ENCODE peak calls at places on chromosomes 1 and 21, in seven cellular contexts. S is cardiac muscle cell, G is neuronal stem cell, Z is A549, U is heart right ventricle, N is thoracic aorta, E is kidney epithelial cell. V is an unnamed sample.

GRCh38 chr1:43711049-43711448 is 3.7 kb downstream of the ST3GAL3 start:
- DNase-seq in Z (no peak), G (no peak), E (no peak), S (peak), N (no peak), U (no peak), V (no peak)

GRCh38 chr1:112759228-112759627 is 44.1 kb upstream of the PPM1J start:
- DNase-seq in E (no peak), Z (no peak), G (no peak), U (no peak), S (no peak), N (no peak), V (no peak)

GRCh38 chr1:176466514-176466913 is 3.5 kb downstream of the PAPPA2 start:
- DNase-seq in U (no peak), Z (peak), N (no peak), S (no peak), E (peak), G (no peak), V (no peak)

GRCh38 chr21:45983981-45984551 is 2.5 kb downstream of the COL6A1 start:
- DNase-seq in Z (no peak), G (no peak), N (no peak), S (no peak), E (no peak), U (no peak), V (no peak)

GRCh38 chr21:34813266-34813886 is 144.6 kb downstream of the CLIC6 start:
- DNase-seq in Z (no peak), U (no peak), E (no peak), G (no peak), S (peak), N (no peak), V (no peak)

GRCh38 chr1:67382292-67382691 is 47.9 kb downstream of the SERBP1 start:
- DNase-seq in U (no peak), E (no peak), N (no peak), G (no peak), S (no peak), Z (no peak), V (no peak)

GRCh38 chr1:41666991-41667631 is 182.6 kb upstream of the EDN2 start:
- DNase-seq in E (no peak), G (no peak), N (no peak), U (no peak), Z (no peak), S (no peak), V (no peak)

GRCh38 chr1:1020415-1021009 is 592 bp downstream of the AGRN start:
- DNase-seq in Z (no peak), G (no peak), E (no peak), S (no peak), N (no peak), U (no peak), V (no peak)

GRCh38 chr1:30629501-30629900 is 93.9 kb downstream of the MATN1 start:
- DNase-seq in U (no peak), S (no peak), Z (no peak), G (no peak), N (no peak), E (no peak), V (no peak)

GRCh38 chr1:97630281-97630680 is 290.6 kb downstream of the DPYD start:
- DNase-seq in Z (no peak), N (no peak), S (no peak), E (no peak), U (no peak), G (no peak), V (no peak)

GRCh38 chr1:41357451-41358151 is 3.6 kb upstream of the FOXO6 start:
- DNase-seq in U (peak), N (no peak), G (no peak), S (peak), E (no peak), Z (no peak), V (no peak)

GRCh38 chr1:61051455-61052392 is 30.6 kb upstream of the NFIA start:
- DNase-seq in G (no peak), Z (no peak), E (no peak), S (no peak), U (no peak), N (no peak), V (no peak)

GRCh38 chr1:110951161-110951560 is 12.6 kb downstream of the LRIF1 start:
- DNase-seq in U (no peak), S (no peak), G (no peak), N (no peak), Z (no peak), E (no peak), V (no peak)

GRCh38 chr1:162561616-162562451 is at the start of gene UAP1:
- DNase-seq in Z (peak), N (no peak), U (peak), E (no peak), G (no peak), S (peak), V (no peak)

GRCh38 chr1:57623039-57623790 is 199.4 kb upstream of the DAB1 start:
- DNase-seq in Z (no peak), N (no peak), U (peak), G (no peak), S (peak), E (no peak), V (no peak)

GRCh38 chr1:156746716-156747631 is 4.5 kb downstream of the HDGF start:
- DNase-seq in U (peak), S (peak), G (peak), N (peak), Z (peak), E (no peak), V (no peak)

GRCh38 chr1:64733576-64734288 is 11.1 kb upstream of the RAVER2 start:
- DNase-seq in G (no peak), S (peak), U (no peak), Z (no peak), E (no peak), N (no peak), V (no peak)

GRCh38 chr1:150066838-150067183 is 765 bp upstream of the VPS45 start:
- DNase-seq in N (no peak), E (no peak), S (no peak), G (no peak), Z (peak), U (peak), V (no peak)

GRCh38 chr1:147073062-147073432 is 99.2 kb downstream of the PRKAB2 start:
- DNase-seq in E (no peak), N (no peak), S (no peak), Z (no peak), G (no peak), U (no peak), V (no peak)

GRCh38 chr1:78157162-78157561 is 111.4 kb downstream of the GIPC2 start:
- DNase-seq in N (no peak), G (no peak), U (no peak), S (peak), E (no peak), Z (no peak), V (no peak)

GRCh38 chr1:3502834-3503524 is 48.5 kb downstream of the ARHGEF16 start:
- DNase-seq in G (no peak), Z (no peak), N (no peak), S (no peak), E (no peak), U (no peak), V (no peak)

GRCh38 chr1:234970731-234971476 is 157.7 kb downstream of the TOMM20 start:
- DNase-seq in E (no peak), N (no peak), G (no peak), Z (no peak), U (peak), S (peak), V (no peak)

GRCh38 chr1:52238474-52238873 is 96.6 kb downstream of the ZFYVE9 start:
- DNase-seq in E (no peak), Z (no peak), S (peak), G (no peak), N (no peak), U (no peak), V (no peak)

GRCh38 chr1:169044296-169044695 is 62.2 kb upstream of the ATP1B1 start:
- DNase-seq in N (no peak), E (no peak), S (no peak), G (no peak), U (no peak), Z (no peak), V (no peak)

GRCh38 chr1:237887542-237887941 is 3.2 kb downstream of the ZP4 start:
- DNase-seq in U (no peak), S (no peak), Z (no peak), E (no peak), N (no peak), G (no peak), V (no peak)

GRCh38 chr1:940121-941026 is 16.7 kb downstream of the SAMD11 start:
- DNase-seq in S (peak), Z (no peak), U (peak), G (no peak), E (no peak), N (no peak), V (no peak)

GRCh38 chr1:24694380-24694843 is 50.8 kb upstream of the CLIC4 start:
- DNase-seq in G (no peak), U (peak), N (no peak), E (no peak), S (peak), Z (no peak), V (no peak)

GRCh38 chr1:24090736-24091135 is 21.2 kb downstream of the MYOM3 start:
- DNase-seq in N (no peak), U (no peak), G (no peak), E (no peak), Z (no peak), S (no peak), V (no peak)

GRCh38 chr1:55894521-55894920 is 679.4 kb upstream of the USP24 start:
- DNase-seq in E (no peak), U (no peak), S (peak), N (no peak), G (no peak), Z (no peak), V (no peak)

GRCh38 chr21:36188081-36188681 is 31.6 kb downstream of the DOP1B start:
- DNase-seq in U (peak), G (no peak), Z (no peak), N (no peak), E (no peak), S (no peak), V (no peak)

GRCh38 chr1:45329445-45329844 is 2.8 kb downstream of the HPDL start:
- DNase-seq in S (no peak), Z (no peak), U (no peak), G (no peak), E (no peak), N (no peak), V (no peak)

GRCh38 chr1:45326627-45327591 is at the start of gene HPDL:
- DNase-seq in E (no peak), U (peak), N (no peak), S (peak), Z (peak), G (peak), V (no peak)

GRCh38 chr1:45325816-45326506 is 734 bp upstream of the HPDL start:
- DNase-seq in S (peak), U (no peak), Z (no peak), E (no peak), N (no peak), G (no peak), V (no peak)

GRCh38 chr1:45328680-45329079 is 2.0 kb downstream of the HPDL start:
- DNase-seq in S (no peak), Z (no peak), N (no peak), G (no peak), U (no peak), E (no peak), V (no peak)

DNA sequence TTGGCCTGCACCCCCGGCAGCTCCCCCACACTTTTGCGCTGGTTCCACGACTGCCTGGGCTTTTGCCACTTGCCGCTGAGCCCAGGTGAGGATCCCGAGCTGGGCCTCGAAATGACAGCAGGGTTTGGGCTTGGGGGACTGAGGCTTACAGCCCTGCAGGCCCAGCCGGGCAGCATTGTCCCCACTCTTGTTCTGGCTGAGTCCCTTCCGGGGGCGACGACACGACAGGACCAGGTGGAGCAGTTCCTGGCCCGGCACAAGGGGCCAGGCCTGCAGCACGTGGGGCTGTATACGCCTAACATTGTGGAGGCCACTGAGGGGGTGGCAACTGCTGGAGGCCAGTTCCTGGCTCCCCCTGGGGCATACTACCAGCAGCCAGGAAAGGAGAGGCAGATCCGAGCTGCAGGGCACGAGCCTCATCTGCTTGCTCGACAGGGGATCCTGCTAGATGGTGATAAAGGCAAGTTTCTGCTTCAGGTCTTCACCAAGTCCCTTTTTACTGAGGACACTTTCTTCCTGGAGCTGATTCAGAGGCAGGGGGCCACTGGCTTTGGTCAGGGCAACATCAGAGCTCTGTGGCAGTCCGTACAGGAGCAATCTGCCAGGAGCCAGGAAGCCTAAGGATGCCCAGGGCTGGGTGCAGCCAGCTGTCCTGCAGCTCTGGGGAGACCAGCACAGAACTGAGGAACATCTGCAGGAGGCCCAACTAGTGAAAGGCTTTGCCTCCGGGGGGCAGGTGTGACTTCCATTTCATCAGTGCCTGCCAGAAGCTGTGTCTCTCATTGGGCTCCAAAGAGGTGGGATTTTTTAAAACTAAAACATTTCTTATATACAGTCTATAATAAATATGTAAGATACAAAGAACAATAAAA is 1.2 kb downstream of the HPDL start:
- DNase-seq in U (no peak), Z (no peak), S (no peak), G (no peak), N (no peak), E (no peak), V (no peak)
- H3K4me3 ChIP-seq in U (peak), Z (no peak), S (no peak), G (no peak), N (peak), E (no peak), V (no peak)

GRCh38 chr21:42674351-42674940 is 21.0 kb downstream of the PDE9A start:
- DNase-seq in N (no peak), E (no peak), Z (no peak), G (peak), S (peak), U (peak), V (no peak)
- H3K4me3 ChIP-seq in N (no peak), E (no peak), Z (no peak), G (no peak), S (no peak), U (peak), V (no peak)

GRCh38 chr1:54239041-54239410 is 39.1 kb downstream of the MRPL37 start:
- DNase-seq in E (no peak), Z (no peak), N (no peak), S (no peak), U (no peak), G (no peak), V (no peak)
- H3K4me3 ChIP-seq in E (no peak), Z (no peak), N (no peak), S (no peak), U (no peak), G (no peak), V (no peak)

DNA sequence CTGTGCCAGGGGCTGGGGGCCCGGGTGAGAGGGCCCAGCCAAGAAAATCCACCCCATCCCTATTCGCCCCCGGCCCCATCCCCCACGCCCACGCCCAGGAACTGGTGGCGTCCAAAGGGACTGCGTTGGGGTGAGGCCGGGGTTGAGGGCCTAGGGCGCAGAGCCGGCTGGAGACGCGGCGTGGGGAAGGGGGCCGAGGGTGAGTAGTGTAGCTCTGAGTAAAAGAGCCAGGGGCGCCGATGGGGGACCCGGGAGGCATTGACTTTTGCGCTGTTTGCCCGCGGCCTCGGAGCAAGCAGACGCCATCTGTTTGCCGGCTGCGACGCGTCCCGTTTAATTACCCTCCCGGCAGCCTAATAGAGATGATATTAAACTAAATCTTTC is 3.5 kb upstream of the DMRTA2 start:
- DNase-seq in E (no peak), G (no peak), N (no peak), Z (no peak), S (no peak), U (no peak), V (no peak)
- H3K4me3 ChIP-seq in E (no peak), G (no peak), N (no peak), Z (peak), S (no peak), U (no peak), V (no peak)